ENCODE peak calls at places on chromosomes 11 and 22, in nine cellular contexts. One of them, this sample, is unnamed.

GRCh38 chr11:71080239-71081097 is 171.9 kb downstream of the SHANK2 start:
- DNase-seq in OCI-LY7: peak
- DNase-seq in HCEC 1CT: peak
- DNase-seq in GM19239: peak
- DNase-seq in left lung: no peak
- DNase-seq in RWPE1: peak
- DNase-seq in DMS153: peak
- DNase-seq in stimulated activated naive CD4-positive, alpha-beta T cell: no peak
- DNase-seq in hypothalamus: peak
- DNase-seq in this sample: no peak

GRCh38 chr11:64607381-64608259 is 16.6 kb downstream of the SLC22A12 start:
- DNase-seq in OCI-LY7: no peak
- DNase-seq in HCEC 1CT: no peak
- DNase-seq in GM19239: no peak
- DNase-seq in left lung: peak
- DNase-seq in RWPE1: peak
- DNase-seq in DMS153: no peak
- DNase-seq in stimulated activated naive CD4-positive, alpha-beta T cell: no peak
- DNase-seq in hypothalamus: no peak
- DNase-seq in this sample: no peak

GRCh38 chr22:24066872-24067271 is 55.8 kb downstream of the CABIN1 start:
- DNase-seq in OCI-LY7: peak
- DNase-seq in HCEC 1CT: no peak
- DNase-seq in GM19239: peak
- DNase-seq in left lung: no peak
- DNase-seq in RWPE1: no peak
- DNase-seq in DMS153: peak
- DNase-seq in stimulated activated naive CD4-positive, alpha-beta T cell: no peak
- DNase-seq in hypothalamus: no peak
- DNase-seq in this sample: no peak

GRCh38 chr22:38490915-38491314 is 15.2 kb downstream of the DDX17 start:
- DNase-seq in OCI-LY7: no peak
- DNase-seq in HCEC 1CT: peak
- DNase-seq in GM19239: no peak
- DNase-seq in left lung: no peak
- DNase-seq in RWPE1: no peak
- DNase-seq in DMS153: no peak
- DNase-seq in stimulated activated naive CD4-positive, alpha-beta T cell: no peak
- DNase-seq in hypothalamus: no peak
- DNase-seq in this sample: no peak

GRCh38 chr11:70471254-70471653 is 72.9 kb downstream of the CTTN start:
- DNase-seq in OCI-LY7: peak
- DNase-seq in HCEC 1CT: peak
- DNase-seq in GM19239: peak
- DNase-seq in left lung: no peak
- DNase-seq in RWPE1: peak
- DNase-seq in DMS153: no peak
- DNase-seq in stimulated activated naive CD4-positive, alpha-beta T cell: peak
- DNase-seq in hypothalamus: no peak
- DNase-seq in this sample: no peak

GRCh38 chr11:78822931-78823423 is 248.3 kb upstream of the NARS2 start:
- DNase-seq in OCI-LY7: no peak
- DNase-seq in HCEC 1CT: no peak
- DNase-seq in GM19239: no peak
- DNase-seq in left lung: peak
- DNase-seq in RWPE1: no peak
- DNase-seq in DMS153: no peak
- DNase-seq in stimulated activated naive CD4-positive, alpha-beta T cell: no peak
- DNase-seq in hypothalamus: no peak
- DNase-seq in this sample: no peak

GRCh38 chr22:39471421-39472141 is 14.8 kb downstream of the MGAT3 start:
- DNase-seq in OCI-LY7: no peak
- DNase-seq in HCEC 1CT: peak
- DNase-seq in GM19239: peak
- DNase-seq in left lung: no peak
- DNase-seq in RWPE1: peak
- DNase-seq in DMS153: no peak
- DNase-seq in stimulated activated naive CD4-positive, alpha-beta T cell: no peak
- DNase-seq in hypothalamus: no peak
- DNase-seq in this sample: no peak

GRCh38 chr11:111606986-111607385 is 4.7 kb downstream of the SIK2 start:
- DNase-seq in OCI-LY7: no peak
- DNase-seq in HCEC 1CT: peak
- DNase-seq in GM19239: no peak
- DNase-seq in left lung: no peak
- DNase-seq in RWPE1: no peak
- DNase-seq in DMS153: no peak
- DNase-seq in stimulated activated naive CD4-positive, alpha-beta T cell: no peak
- DNase-seq in hypothalamus: no peak
- DNase-seq in this sample: no peak

GRCh38 chr22:23397008-23397617 is 183.0 kb downstream of the IGLL1 start:
- DNase-seq in OCI-LY7: no peak
- DNase-seq in HCEC 1CT: no peak
- DNase-seq in GM19239: no peak
- DNase-seq in left lung: no peak
- DNase-seq in RWPE1: no peak
- DNase-seq in DMS153: no peak
- DNase-seq in stimulated activated naive CD4-positive, alpha-beta T cell: no peak
- DNase-seq in hypothalamus: no peak
- DNase-seq in this sample: peak

GRCh38 chr11:70036971-70037882 is 40.9 kb upstream of the ANO1 start:
- DNase-seq in OCI-LY7: no peak
- DNase-seq in HCEC 1CT: no peak
- DNase-seq in GM19239: no peak
- DNase-seq in left lung: no peak
- DNase-seq in RWPE1: no peak
- DNase-seq in DMS153: no peak
- DNase-seq in stimulated activated naive CD4-positive, alpha-beta T cell: no peak
- DNase-seq in hypothalamus: no peak
- DNase-seq in this sample: no peak

GRCh38 chr11:73729594-73730206 is 31.2 kb downstream of the RAB6A start:
- DNase-seq in OCI-LY7: peak
- DNase-seq in HCEC 1CT: no peak
- DNase-seq in GM19239: no peak
- DNase-seq in left lung: no peak
- DNase-seq in RWPE1: peak
- DNase-seq in DMS153: no peak
- DNase-seq in stimulated activated naive CD4-positive, alpha-beta T cell: no peak
- DNase-seq in hypothalamus: no peak
- DNase-seq in this sample: no peak

GRCh38 chr22:22953796-22954195 is 66.2 kb downstream of the IGLL5 start:
- DNase-seq in OCI-LY7: no peak
- DNase-seq in HCEC 1CT: no peak
- DNase-seq in GM19239: no peak
- DNase-seq in left lung: no peak
- DNase-seq in RWPE1: no peak
- DNase-seq in DMS153: no peak
- DNase-seq in stimulated activated naive CD4-positive, alpha-beta T cell: no peak
- DNase-seq in hypothalamus: no peak
- DNase-seq in this sample: no peak

GRCh38 chr22:49351761-49352221 is 475.9 kb downstream of the BRD1 start:
- DNase-seq in OCI-LY7: peak
- DNase-seq in HCEC 1CT: no peak
- DNase-seq in GM19239: no peak
- DNase-seq in left lung: no peak
- DNase-seq in RWPE1: no peak
- DNase-seq in DMS153: no peak
- DNase-seq in stimulated activated naive CD4-positive, alpha-beta T cell: no peak
- DNase-seq in hypothalamus: no peak
- DNase-seq in this sample: no peak

GRCh38 chr11:69649576-69649900 is 8.6 kb downstream of the CCND1 start:
- DNase-seq in OCI-LY7: no peak
- DNase-seq in HCEC 1CT: no peak
- DNase-seq in GM19239: no peak
- DNase-seq in left lung: no peak
- DNase-seq in RWPE1: no peak
- DNase-seq in DMS153: no peak
- DNase-seq in stimulated activated naive CD4-positive, alpha-beta T cell: no peak
- DNase-seq in hypothalamus: no peak
- DNase-seq in this sample: peak

GRCh38 chr22:31969789-31970489 is 25.6 kb downstream of the YWHAH start:
- DNase-seq in OCI-LY7: peak
- DNase-seq in HCEC 1CT: peak
- DNase-seq in GM19239: peak
- DNase-seq in left lung: peak
- DNase-seq in RWPE1: peak
- DNase-seq in DMS153: peak
- DNase-seq in stimulated activated naive CD4-positive, alpha-beta T cell: peak
- DNase-seq in hypothalamus: no peak
- DNase-seq in this sample: peak

GRCh38 chr22:20536590-20537324 is 29.3 kb downstream of the MED15 start:
- DNase-seq in OCI-LY7: no peak
- DNase-seq in HCEC 1CT: no peak
- DNase-seq in GM19239: no peak
- DNase-seq in left lung: no peak
- DNase-seq in RWPE1: no peak
- DNase-seq in DMS153: peak
- DNase-seq in stimulated activated naive CD4-positive, alpha-beta T cell: no peak
- DNase-seq in hypothalamus: no peak
- DNase-seq in this sample: no peak

GRCh38 chr11:72227316-72228228 is 3.0 kb downstream of the INPPL1 start:
- DNase-seq in OCI-LY7: no peak
- DNase-seq in HCEC 1CT: no peak
- DNase-seq in GM19239: no peak
- DNase-seq in left lung: no peak
- DNase-seq in RWPE1: no peak
- DNase-seq in DMS153: peak
- DNase-seq in stimulated activated naive CD4-positive, alpha-beta T cell: no peak
- DNase-seq in hypothalamus: no peak
- DNase-seq in this sample: no peak

GRCh38 chr11:26607725-26608506 is 35.9 kb upstream of the MUC15 start:
- DNase-seq in OCI-LY7: no peak
- DNase-seq in HCEC 1CT: no peak
- DNase-seq in GM19239: no peak
- DNase-seq in left lung: no peak
- DNase-seq in RWPE1: no peak
- DNase-seq in DMS153: no peak
- DNase-seq in stimulated activated naive CD4-positive, alpha-beta T cell: no peak
- DNase-seq in hypothalamus: no peak
- DNase-seq in this sample: no peak

GRCh38 chr11:67248653-67249052 is 17.6 kb upstream of the GRK2 start:
- DNase-seq in OCI-LY7: no peak
- DNase-seq in HCEC 1CT: peak
- DNase-seq in GM19239: no peak
- DNase-seq in left lung: peak
- DNase-seq in RWPE1: peak
- DNase-seq in DMS153: no peak
- DNase-seq in stimulated activated naive CD4-positive, alpha-beta T cell: no peak
- DNase-seq in hypothalamus: no peak
- DNase-seq in this sample: peak

GRCh38 chr22:50731811-50732624 is 6.0 kb upstream of the ACR start:
- DNase-seq in OCI-LY7: peak
- DNase-seq in HCEC 1CT: peak
- DNase-seq in GM19239: peak
- DNase-seq in left lung: peak
- DNase-seq in RWPE1: peak
- DNase-seq in DMS153: no peak
- DNase-seq in stimulated activated naive CD4-positive, alpha-beta T cell: peak
- DNase-seq in hypothalamus: no peak
- DNase-seq in this sample: peak

GRCh38 chr11:72257551-72257950 is 13.6 kb upstream of the PHOX2A start:
- DNase-seq in OCI-LY7: no peak
- DNase-seq in HCEC 1CT: no peak
- DNase-seq in GM19239: no peak
- DNase-seq in left lung: no peak
- DNase-seq in RWPE1: no peak
- DNase-seq in DMS153: no peak
- DNase-seq in stimulated activated naive CD4-positive, alpha-beta T cell: no peak
- DNase-seq in hypothalamus: no peak
- DNase-seq in this sample: no peak

GRCh38 chr11:78149646-78150045 is 10.2 kb upstream of the ALG8 start:
- DNase-seq in OCI-LY7: no peak
- DNase-seq in HCEC 1CT: peak
- DNase-seq in GM19239: no peak
- DNase-seq in left lung: no peak
- DNase-seq in RWPE1: peak
- DNase-seq in DMS153: peak
- DNase-seq in stimulated activated naive CD4-positive, alpha-beta T cell: peak
- DNase-seq in hypothalamus: no peak
- DNase-seq in this sample: no peak

GRCh38 chr11:33000181-33000580 is 15.5 kb upstream of the DEPDC7 start:
- DNase-seq in OCI-LY7: no peak
- DNase-seq in HCEC 1CT: peak
- DNase-seq in GM19239: no peak
- DNase-seq in left lung: no peak
- DNase-seq in RWPE1: no peak
- DNase-seq in DMS153: no peak
- DNase-seq in stimulated activated naive CD4-positive, alpha-beta T cell: no peak
- DNase-seq in hypothalamus: no peak
- DNase-seq in this sample: no peak

GRCh38 chr11:107567739-107568335 is 2.3 kb upstream of the ALKBH8 start:
- DNase-seq in OCI-LY7: peak
- DNase-seq in HCEC 1CT: no peak
- DNase-seq in GM19239: no peak
- DNase-seq in left lung: no peak
- DNase-seq in RWPE1: no peak
- DNase-seq in DMS153: no peak
- DNase-seq in stimulated activated naive CD4-positive, alpha-beta T cell: no peak
- DNase-seq in hypothalamus: no peak
- DNase-seq in this sample: no peak